ENCODE peak calls at places on chromosomes 6 and 20, in ten cellular contexts. F is IMR-90, S is neural progenitor cell, G is hepatocyte, R is SK-N-SH, V is H9, U is PC-9, N is K562, P is Karpas-422, J is mammary epithelial cell. L is an unnamed sample.

GRCh38 chr6:12116978-12117377 is 104.9 kb downstream of the HIVEP1 start:
- DNase-seq in G (no peak), F (no peak), P (no peak), R (no peak), V (no peak), J (no peak), U (no peak), N (no peak), S (no peak), L (no peak)

GRCh38 chr20:50792708-50793574 is 1.9 kb upstream of the BCAS4 start:
- DNase-seq in R (no peak), N (no peak), P (no peak), S (no peak), F (no peak), V (no peak), G (no peak), U (no peak), J (no peak), L (no peak)

GRCh38 chr6:55694148-55694547 is 115.2 kb upstream of the HMGCLL1 start:
- DNase-seq in S (peak; percentile 79), V (peak; percentile 73), R (no peak), F (peak; percentile 78), P (no peak), U (peak; percentile 15), N (no peak), J (peak; percentile 56), G (peak; percentile 51), L (peak; percentile 55)

GRCh38 chr6:143592335-143592734 is 80.8 kb upstream of the FUCA2 start:
- DNase-seq in F (no peak), P (peak; percentile 46), S (peak; percentile 69), G (peak; percentile 19), J (no peak), N (peak; percentile 70), V (no peak), R (no peak), U (no peak), L (peak; percentile 39)

GRCh38 chr6:21371676-21372161 is 221.8 kb upstream of the SOX4 start:
- DNase-seq in R (no peak), G (peak; percentile 55), N (no peak), F (no peak), U (no peak), V (no peak), P (no peak), J (peak; percentile 26), S (peak; percentile 76), L (peak; percentile 57)

GRCh38 chr20:37202267-37202943 is 23.1 kb upstream of the MROH8 start:
- DNase-seq in R (peak; percentile 66), J (peak; percentile 77), F (peak; percentile 98), U (peak; percentile 57), G (peak; percentile 84), S (peak; percentile 53), P (peak; percentile 67), N (peak; percentile 53), V (no peak), L (peak; percentile 88)

GRCh38 chr6:100460650-100461204 is 4.0 kb downstream of the SIM1 start:
- DNase-seq in U (no peak), J (no peak), R (no peak), V (peak; percentile 44), S (peak; percentile 71), F (no peak), P (peak; percentile 45), G (no peak), N (no peak), L (no peak)

GRCh38 chr6:7140631-7141366 is 33.0 kb downstream of the RREB1 start:
- DNase-seq in G (peak; percentile 89), S (peak; percentile 89), J (peak; percentile 71), F (peak; percentile 66), P (peak; percentile 80), R (peak; percentile 95), V (peak; percentile 89), U (peak; percentile 89), N (peak; percentile 99), L (peak; percentile 68)

GRCh38 chr6:42400886-42401604 is 50.7 kb downstream of the TRERF1 start:
- DNase-seq in N (no peak), R (no peak), F (no peak), V (no peak), P (no peak), J (no peak), S (no peak), U (no peak), G (no peak), L (no peak)

GRCh38 chr6:155117266-155117665 is 122.2 kb downstream of the TIAM2 start:
- DNase-seq in S (no peak), N (no peak), F (peak; percentile 86), G (no peak), V (no peak), J (no peak), R (no peak), P (no peak), U (peak; percentile 38), L (peak; percentile 39)

GRCh38 chr6:35500782-35501181 is 3.9 kb upstream of the TEAD3 start:
- DNase-seq in P (no peak), S (no peak), N (no peak), V (no peak), F (peak; percentile 76), R (no peak), J (no peak), U (no peak), G (peak; percentile 62), L (peak; percentile 58)

GRCh38 chr20:34014878-34015277 is 21.2 kb downstream of the RALY start:
- DNase-seq in R (no peak), N (no peak), V (no peak), G (no peak), F (no peak), S (no peak), U (no peak), J (no peak), P (no peak), L (no peak)

GRCh38 chr6:30169658-30170614 is 6.6 kb downstream of the TRIM15 start:
- DNase-seq in U (peak; percentile 11), R (peak; percentile 73), J (peak; percentile 41), P (peak; percentile 81), G (peak; percentile 63), N (peak; percentile 59), S (peak; percentile 57), V (no peak), F (peak; percentile 49), L (peak; percentile 78)

GRCh38 chr6:132128424-132128823 is 177.3 kb upstream of the CCN2 start:
- DNase-seq in F (peak; percentile 40), R (no peak), N (no peak), U (no peak), S (no peak), J (no peak), G (no peak), P (no peak), V (no peak), L (no peak)

GRCh38 chr6:132126150-132126549 is 175.0 kb upstream of the CCN2 start:
- DNase-seq in G (no peak), U (no peak), J (no peak), F (no peak), N (no peak), R (no peak), V (no peak), P (no peak), S (no peak), L (no peak)

GRCh38 chr6:132122176-132122575 is 171.0 kb upstream of the CCN2 start:
- DNase-seq in V (no peak), S (no peak), F (no peak), U (no peak), P (no peak), N (no peak), J (no peak), G (no peak), R (no peak), L (no peak)

GRCh38 chr6:132118144-132118543 is 167.0 kb upstream of the CCN2 start:
- DNase-seq in U (no peak), P (no peak), N (no peak), S (no peak), J (no peak), F (no peak), R (no peak), G (no peak), V (no peak), L (no peak)

GRCh38 chr6:132122871-132123270 is 171.7 kb upstream of the CCN2 start:
- DNase-seq in G (peak; percentile 26), R (no peak), J (no peak), F (peak; percentile 100), P (no peak), S (no peak), U (no peak), V (no peak), N (no peak), L (no peak)
- H2AFZ ChIP-seq in G (no peak overlapping the region), R (no peak overlapping the region), J (peak overlapping the region; percentile 39), F (no peak overlapping the region), P (no peak overlapping the region), S (no peak overlapping the region), U (no peak overlapping the region), V (no peak overlapping the region), N (no peak overlapping the region), L (no peak overlapping the region)

GRCh38 chr6:125794342-125795137 is 3.8 kb downstream of the NCOA7 start:
- DNase-seq in U (no peak), R (no peak), J (peak; percentile 27), N (no peak), G (no peak), F (peak; percentile 55), V (no peak), P (no peak), S (no peak), L (peak; percentile 54)
- H3K4me1 ChIP-seq in U (peaks cover 74% of the 10 kb centered on the region), R (peaks cover 39% of the 10 kb centered on the region), J (peaks cover 48% of the 10 kb centered on the region), N (peaks cover 14% of the 10 kb centered on the region), G (peaks cover 12% of the 10 kb centered on the region), F (peaks cover 10% of the 10 kb centered on the region), V (peaks cover 3% of the 10 kb centered on the region), P (peaks cover 86% of the 10 kb centered on the region), S (peaks cover 5% of the 10 kb centered on the region), L (peaks cover 64% of the 10 kb centered on the region)

GRCh38 chr6:131456565-131456964 is 116.5 kb upstream of the ARG1 start:
- DNase-seq in G (no peak), R (no peak), N (no peak), V (no peak), S (no peak), P (no peak), F (no peak), U (no peak), J (no peak), L (no peak)
- H2AFZ ChIP-seq in G (no peak overlapping the region), R (no peak overlapping the region), N (no peak overlapping the region), V (no peak overlapping the region), S (no peak overlapping the region), P (no peak overlapping the region), F (no peak overlapping the region), U (no peak overlapping the region), J (no peak overlapping the region), L (no peak overlapping the region)

GRCh38 chr6:293185-294174 is 1.2 kb downstream of the DUSP22 start:
- DNase-seq in F (no peak), N (no peak), P (no peak), R (no peak), J (peak; percentile 39), V (no peak), U (no peak), G (no peak), S (peak; percentile 53), L (peak; percentile 16)

GRCh38 chr6:297571-298232 is 5.4 kb downstream of the DUSP22 start:
- DNase-seq in U (no peak), G (no peak), J (no peak), N (no peak), R (no peak), F (no peak), P (peak; percentile 58), V (no peak), S (no peak), L (no peak)

GRCh38 chr6:292506-293184 is 358 bp downstream of the DUSP22 start:
- DNase-seq in F (peak; percentile 24), V (peak; percentile 67), G (peak; percentile 73), U (peak; percentile 64), P (peak; percentile 81), R (no peak), J (no peak), N (peak; percentile 75), S (peak; percentile 72), L (peak; percentile 36)

GRCh38 chr6:296151-297122 is 4.2 kb downstream of the DUSP22 start:
- DNase-seq in N (no peak), P (peak; percentile 40), S (no peak), V (no peak), F (no peak), J (no peak), U (no peak), G (no peak), R (no peak), L (no peak)

GRCh38 chr6:294656-295565 is 2.6 kb downstream of the DUSP22 start:
- DNase-seq in R (no peak), N (no peak), G (no peak), V (no peak), F (no peak), U (no peak), S (no peak), J (no peak), P (no peak), L (no peak)
- H3K4me1 ChIP-seq in R (peaks cover 17% of the 10 kb centered on the region), N (peaks cover 21% of the 10 kb centered on the region), G (no peaks in the 10 kb centered on the region), V (no peaks in the 10 kb centered on the region), F (peaks cover 4% of the 10 kb centered on the region), U (no peaks in the 10 kb centered on the region), S (peaks cover 9% of the 10 kb centered on the region), J (peaks cover 17% of the 10 kb centered on the region), P (peaks cover 62% of the 10 kb centered on the region), L (peaks cover 15% of the 10 kb centered on the region)

L was measured in PC-3.